ENCODE peak calls at places on chromosomes 2 and 18, in six cellular contexts. T, Q, Z, G, R and U are unnamed samples.
A peak's percentile ranks its signal among the peaks of the same experiment; 100 is the strongest.

GRCh38 chr2:207162319-207162718 is 3.4 kb downstream of the KLF7 start:
- DNase-seq in Q (no peak), T (no peak), Z (no peak), R (no peak), G (no peak), U (no peak)

GRCh38 chr2:207136872-207137271 is 28.9 kb downstream of the KLF7 start:
- DNase-seq in Z (no peak), T (no peak), G (no peak), R (no peak), Q (no peak), U (no peak)

GRCh38 chr2:191499874-191500565 is 177.9 kb upstream of the NABP1 start:
- DNase-seq in T (no peak), R (no peak), G (no peak), Q (no peak), Z (no peak), U (no peak)

GRCh38 chr2:45643095-45643494 is 8.4 kb upstream of the PRKCE start:
- DNase-seq in G (no peak), T (peak; percentile 51), Z (no peak), Q (no peak), R (no peak), U (no peak)

GRCh38 chr2:205706769-205707375 is 24.6 kb downstream of the NRP2 start:
- DNase-seq in G (peak; percentile 54), Z (peak; percentile 75), T (no peak), Q (peak; percentile 21), R (no peak), U (peak; percentile 32)

GRCh38 chr2:223051580-223052375 is at the start of gene KCNE4:
- DNase-seq in Q (no peak), R (peak; percentile 8), Z (peak; percentile 36), G (no peak), T (no peak), U (no peak)

GRCh38 chr18:3450358-3451107 is 561 bp downstream of the TGIF1 start:
- DNase-seq in G (peak; percentile 65), Q (peak; percentile 6), Z (peak; percentile 78), T (peak; percentile 78), R (peak; percentile 36), U (no peak)

GRCh38 chr2:42859006-42859552 is 66.7 kb upstream of the HAAO start:
- DNase-seq in G (peak; percentile 72), Q (peak; percentile 70), Z (no peak), T (peak; percentile 74), R (peak; percentile 84), U (peak; percentile 56)

GRCh38 chr2:20378891-20379519 is 28.4 kb upstream of the PUM2 start:
- DNase-seq in T (peak; percentile 87), R (peak; percentile 83), Z (peak; percentile 91), G (no peak), Q (peak; percentile 86), U (no peak)

GRCh38 chr2:223824301-223824700 is 13.1 kb downstream of the AP1S3 start:
- DNase-seq in T (no peak), R (no peak), Q (no peak), G (no peak), Z (no peak), U (no peak)

GRCh38 chr18:70154591-70155194 is 50.8 kb downstream of the RTTN start:
- DNase-seq in Z (no peak), Q (no peak), T (no peak), R (peak; percentile 46), G (no peak), U (no peak)

GRCh38 chr2:174617713-174618112 is 20.1 kb upstream of the WIPF1 start:
- DNase-seq in R (no peak), Z (no peak), Q (no peak), T (no peak), G (no peak), U (no peak)

GRCh38 chr18:48479531-48479930 is 59.3 kb upstream of the CTIF start:
- DNase-seq in Q (no peak), Z (no peak), G (no peak), T (no peak), R (no peak), U (no peak)

GRCh38 chr2:10475811-10476660 is 27.9 kb upstream of the ODC1 start:
- DNase-seq in T (no peak), R (no peak), Q (no peak), G (no peak), Z (no peak), U (no peak)

GRCh38 chr2:236663267-236663666 is 93.6 kb downstream of the ACKR3 start:
- DNase-seq in Q (no peak), R (no peak), G (no peak), T (no peak), Z (peak; percentile 81), U (no peak)

GRCh38 chr18:7946724-7947377 is 379.7 kb downstream of the PTPRM start:
- DNase-seq in T (no peak), R (peak; percentile 64), Q (no peak), G (peak; percentile 24), Z (no peak), U (no peak)

GRCh38 chr18:22432672-22433137 is 15.0 kb upstream of the CTAGE1 start:
- DNase-seq in Z (peak; percentile 85), G (no peak), R (peak; percentile 78), Q (no peak), T (peak; percentile 54), U (no peak)